ENCODE peak calls at places on chromosomes 11 and 22, in four cellular contexts. W is epithelial cell of esophagus, L is HFF-Myc, Y is IMR-90. X is an unnamed sample.
A peak's percentile ranks its signal among the peaks of the same experiment; 100 is the strongest.

GRCh38 chr11:24619900-24620299 is 123.0 kb downstream of the LUZP2 start:
- DNase-seq in Y (no peak), L (no peak), W (no peak), X (no peak)

GRCh38 chr22:36510966-36511881 is 4.4 kb upstream of the FOXRED2 start:
- DNase-seq in W (peak; percentile 62), Y (peak; percentile 51), L (no peak), X (no peak)

GRCh38 chr11:34512810-34513673 is 552 bp downstream of the ELF5 start:
- DNase-seq in L (peak; percentile 31), W (peak; percentile 71), Y (peak; percentile 54), X (no peak)

GRCh38 chr11:45665933-45666647 is 668 bp upstream of the CHST1 start:
- DNase-seq in Y (no peak), L (no peak), W (no peak), X (no peak)

GRCh38 chr11:68938816-68939582 is 35.3 kb downstream of the IGHMBP2 start:
- DNase-seq in W (no peak), Y (no peak), L (no peak), X (no peak)

GRCh38 chr11:64083681-64084080 is 48.0 kb downstream of the FLRT1 start:
- DNase-seq in Y (no peak), L (no peak), W (no peak), X (no peak)

GRCh38 chr11:117840881-117841581 is 16.5 kb upstream of the FXYD2 start:
- DNase-seq in W (no peak), L (no peak), Y (no peak), X (no peak)

GRCh38 chr11:62889484-62890437 is 9.1 kb downstream of the SLC3A2 start:
- DNase-seq in L (no peak), Y (peak; percentile 23), W (no peak), X (no peak)

GRCh38 chr22:27456696-27457503 is 344.7 kb downstream of the MN1 start:
- DNase-seq in W (peak; percentile 99), L (peak; percentile 53), Y (peak; percentile 93), X (no peak)

GRCh38 chr11:131819845-131820244 is 449.4 kb downstream of the NTM start:
- DNase-seq in W (no peak), L (no peak), Y (no peak), X (no peak)

GRCh38 chr11:70420008-70420464 is 21.7 kb downstream of the CTTN start:
- DNase-seq in W (no peak), Y (peak; percentile 68), L (no peak), X (no peak)

GRCh38 chr22:19121631-19122142 is 525 bp downstream of the DGCR2 start:
- DNase-seq in L (no peak), W (peak; percentile 49), Y (peak; percentile 7), X (no peak)

GRCh38 chr11:134999490-135000066 is 587.5 kb upstream of the B3GAT1 start:
- DNase-seq in L (no peak), W (no peak), Y (no peak), X (no peak)

GRCh38 chr11:128684582-128685382 is 9.1 kb upstream of the FLI1 start:
- DNase-seq in Y (no peak), W (no peak), L (no peak), X (no peak)
- H3K4me3 ChIP-seq in Y (peak overlapping the region; percentile 19), W (no peak overlapping the region), L (no peak overlapping the region), X (peak overlapping the region; percentile 38)

DNA sequence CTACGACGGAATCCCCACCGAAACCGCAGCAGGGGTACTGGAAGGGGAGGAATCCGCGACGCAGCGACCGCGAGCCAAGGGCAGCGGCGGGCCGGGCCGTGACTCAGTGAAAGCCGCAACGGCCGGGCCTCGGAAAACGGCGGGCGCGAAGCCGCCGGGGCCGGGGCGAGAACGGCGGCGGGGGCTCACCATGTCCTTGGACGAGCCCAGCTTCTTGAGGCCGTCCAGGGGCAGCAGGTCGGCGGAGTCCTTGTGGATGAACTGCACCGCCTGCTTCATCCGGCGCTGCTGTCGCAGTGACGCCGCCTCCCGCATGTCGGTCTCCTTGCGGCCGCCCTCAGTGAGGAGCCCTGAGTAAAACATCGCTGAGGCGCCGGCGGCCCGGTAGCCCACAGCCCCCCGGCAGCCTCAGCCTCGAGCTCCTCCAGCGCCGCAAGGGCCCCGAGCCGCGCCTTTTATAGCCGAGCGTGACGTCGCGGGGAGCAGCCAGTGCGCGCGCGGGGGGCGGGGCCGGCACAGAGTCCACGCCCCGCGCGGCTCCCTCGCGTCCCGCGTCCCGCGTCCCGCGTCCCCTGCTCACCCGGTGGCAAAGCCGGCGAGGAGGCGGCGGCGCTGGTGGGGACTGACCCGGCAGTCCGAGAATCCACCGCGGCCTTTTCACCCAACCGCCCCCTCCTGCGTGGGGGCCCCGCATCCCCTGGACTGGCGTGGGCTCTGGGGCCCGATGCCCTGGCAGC is at the start of gene NRIP3:
- DNase-seq in L (no peak), Y (peak; percentile 52), W (peak; percentile 52), X (no peak)
- H3K4me3 ChIP-seq in L (peak within 1 kb of the TSS; percentile 42), Y (peak within 1 kb of the TSS; percentile 65), W (peak within 1 kb of the TSS; percentile 35), X (peak within 1 kb of the TSS; percentile 48)

GRCh38 chr22:31120230-31120629 is 2.5 kb upstream of the INPP5J start:
- DNase-seq in L (no peak), W (no peak), Y (no peak), X (no peak)

GRCh38 chr22:31120642-31121041 is 2.1 kb upstream of the INPP5J start:
- DNase-seq in W (no peak), L (no peak), Y (no peak), X (no peak)

GRCh38 chr22:31122196-31122531 is 602 bp upstream of the INPP5J start:
- DNase-seq in Y (no peak), W (no peak), L (no peak), X (no peak)

GRCh38 chr22:31122532-31123291 is at the start of gene INPP5J:
- DNase-seq in Y (peak; percentile 50), W (peak; percentile 67), L (no peak), X (no peak)

DNA sequence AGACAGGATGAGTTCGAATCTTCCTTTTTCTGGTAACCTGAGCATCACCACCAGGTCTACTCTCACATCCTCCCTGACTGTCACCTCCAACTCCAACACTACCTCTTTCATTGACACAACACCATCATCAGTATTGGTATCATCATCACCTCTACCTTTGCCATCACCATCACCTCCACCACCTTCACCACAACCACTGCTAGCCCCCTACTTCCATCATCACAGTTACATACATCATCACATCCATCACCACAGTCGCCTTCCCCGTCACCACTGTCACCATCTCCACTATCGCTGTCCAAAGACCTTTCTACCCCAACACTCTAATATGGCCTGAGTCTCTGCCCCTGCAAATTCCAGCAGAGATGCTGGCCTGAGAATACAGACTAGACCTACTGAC is 1.4 kb upstream of the INPP5J start:
- DNase-seq in L (no peak), Y (no peak), W (no peak), X (no peak)
- H3K4me3 ChIP-seq in L (no peak overlapping the region), Y (no peak overlapping the region), W (no peak overlapping the region), X (no peak overlapping the region)

DNA sequence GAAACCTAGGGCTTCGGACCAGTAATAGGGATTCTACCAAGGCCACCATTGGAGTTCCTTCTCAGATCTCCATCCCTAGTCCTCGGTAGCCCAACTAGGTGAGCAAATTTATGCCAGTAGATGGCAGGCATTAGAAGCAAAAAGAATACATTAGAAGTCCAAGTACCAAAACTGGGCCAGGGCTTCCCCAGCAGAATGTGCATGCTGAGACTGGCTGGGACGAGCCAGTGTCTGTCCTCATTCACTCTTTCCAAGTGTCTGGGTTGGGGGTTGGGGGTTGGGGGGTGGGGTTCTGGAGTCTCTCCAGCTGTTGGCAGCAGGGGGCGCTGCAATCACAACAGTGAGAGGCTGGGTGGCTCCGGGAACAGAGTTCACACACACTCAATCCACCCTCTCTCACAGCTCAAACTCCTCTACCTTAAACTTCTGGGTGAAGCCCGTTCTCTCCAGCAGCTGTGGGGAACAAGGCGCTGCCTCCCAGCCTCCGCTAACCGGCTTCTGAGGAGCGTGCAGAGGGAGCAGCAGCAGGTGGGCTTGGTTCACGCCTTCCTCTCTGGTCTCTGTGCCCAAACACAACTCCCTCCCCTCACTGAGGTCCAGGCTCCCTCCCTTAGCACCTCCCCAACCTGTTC is 57.5 kb downstream of the BTG4 start:
- DNase-seq in W (peak; percentile 88), Y (peak; percentile 73), L (no peak), X (peak; percentile 66)
- H3K4me3 ChIP-seq in W (no peak overlapping the region), Y (no peak overlapping the region), L (no peak overlapping the region), X (no peak overlapping the region)

GRCh38 chr11:92969634-92970347 is at the start of gene MTNR1B:
- DNase-seq in Y (no peak), W (no peak), L (no peak), X (no peak)
- H3K4me3 ChIP-seq in Y (no peak within 1 kb of the TSS), W (no peak within 1 kb of the TSS), L (no peak within 1 kb of the TSS), X (no peak within 1 kb of the TSS)

GRCh38 chr22:46806789-46807188 is 44.3 kb downstream of the TBC1D22A start:
- DNase-seq in Y (no peak), W (no peak), L (no peak), X (no peak)
- H3K4me3 ChIP-seq in Y (no peak overlapping the region), W (no peak overlapping the region), L (no peak overlapping the region), X (no peak overlapping the region)

GRCh38 chr11:10305964-10306918 is 1.4 kb downstream of the ADM start:
- DNase-seq in Y (peak; percentile 32), W (peak; percentile 26), L (no peak), X (no peak)
- H3K4me3 ChIP-seq in Y (peak overlapping the region; percentile 65), W (peak overlapping the region; percentile 90), L (peak overlapping the region; percentile 79), X (peak overlapping the region; percentile 89)

GRCh38 chr22:47352920-47353700 is 590.7 kb downstream of the TBC1D22A start:
- DNase-seq in Y (no peak), L (no peak), W (no peak), X (no peak)
- H3K4me3 ChIP-seq in Y (no peak overlapping the region), L (no peak overlapping the region), W (no peak overlapping the region), X (no peak overlapping the region)

GRCh38 chr22:29029202-29030000 is 32.2 kb downstream of the C22orf31 start:
- DNase-seq in W (no peak), Y (no peak), L (no peak), X (no peak)

GRCh38 chr22:29028468-29028867 is 33.2 kb downstream of the C22orf31 start:
- DNase-seq in Y (no peak), L (no peak), W (no peak), X (no peak)

GRCh38 chr22:29031236-29031982 is 30.2 kb downstream of the C22orf31 start:
- DNase-seq in W (peak; percentile 62), Y (peak; percentile 98), L (peak; percentile 89), X (no peak)

GRCh38 chr22:29030618-29031235 is 30.9 kb downstream of the C22orf31 start:
- DNase-seq in Y (peak; percentile 77), L (peak; percentile 62), W (peak; percentile 54), X (no peak)

DNA sequence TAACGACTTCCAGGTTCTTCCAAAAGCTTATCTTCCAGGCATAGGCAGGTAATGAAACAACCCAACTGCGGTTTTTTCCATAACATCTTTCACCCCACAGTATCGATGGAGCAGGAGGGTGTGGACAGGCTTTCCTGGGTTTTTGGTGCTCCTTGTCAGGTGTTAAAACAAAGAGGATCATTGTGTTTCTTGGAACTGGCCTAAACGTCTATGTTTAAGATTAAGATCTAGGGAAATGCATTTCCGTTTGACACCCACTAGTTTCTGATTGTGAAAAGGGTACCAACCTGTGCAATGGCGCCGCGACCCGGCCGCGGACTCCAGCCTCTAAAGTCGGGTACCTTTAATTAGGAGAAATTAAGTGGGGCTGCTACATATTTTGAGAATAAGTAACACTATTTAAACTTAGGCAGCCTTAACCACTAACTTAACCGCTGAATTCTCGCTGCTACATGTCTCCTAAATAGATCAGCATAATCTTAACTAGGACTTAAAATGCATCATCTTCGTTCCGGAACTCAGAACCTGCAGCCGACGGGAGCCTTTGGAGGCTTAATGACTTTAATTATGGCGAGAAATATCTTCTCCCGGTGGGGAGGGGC is 31.5 kb downstream of the C22orf31 start:
- DNase-seq in L (no peak), Y (no peak), W (peak; percentile 22), X (no peak)
- H3K4me3 ChIP-seq in L (peak overlapping the region; percentile 28), Y (peak overlapping the region; percentile 13), W (peak overlapping the region; percentile 19), X (peak overlapping the region; percentile 6)

X was measured in keratinocyte.